ENCODE peak calls at places on chromosomes 6 and 20, in eight cellular contexts. A is effector memory CD4-positive, alpha-beta T cell; K is fibroblast of lung; Z is A549; H is epithelial cell of proximal tubule; D is CD8-positive, alpha-beta T cell; C is GM12865; Q is astrocyte of the cerebellum. B is an unnamed sample.

GRCh38 chr20:50385733-50386640 is 124.2 kb upstream of the PTPN1 start:
- DNase-seq in A (peak), K (peak), Z (no peak), H (no peak), D (peak), C (peak), Q (no peak), B (no peak)

GRCh38 chr6:122246906-122247658 is 152.4 kb upstream of the HSF2 start:
- DNase-seq in A (no peak), K (no peak), Z (no peak), H (no peak), D (no peak), C (no peak), Q (no peak), B (no peak)

GRCh38 chr6:15739353-15739752 is 76.5 kb upstream of the DTNBP1 start:
- DNase-seq in A (no peak), K (no peak), Z (no peak), H (no peak), D (no peak), C (no peak), Q (no peak), B (no peak)

GRCh38 chr6:148629197-148629909 is 117.5 kb upstream of the UST start:
- DNase-seq in A (no peak), K (peak), Z (no peak), H (no peak), D (no peak), C (no peak), Q (no peak), B (no peak)

GRCh38 chr20:50115591-50116367 is 2.8 kb upstream of the UBE2V1 start:
- DNase-seq in A (peak), K (peak), Z (peak), H (no peak), D (peak), C (peak), Q (peak), B (peak)

GRCh38 chr6:94270040-94270689 is 850.8 kb upstream of the EPHA7 start:
- DNase-seq in A (no peak), K (no peak), Z (no peak), H (no peak), D (no peak), C (no peak), Q (no peak), B (no peak)

GRCh38 chr6:13413906-13414555 is 73.4 kb downstream of the GFOD1 start:
- DNase-seq in A (no peak), K (peak), Z (no peak), H (no peak), D (no peak), C (no peak), Q (no peak), B (no peak)

GRCh38 chr6:169854083-169854725 is 102.8 kb downstream of the ERMARD start:
- DNase-seq in A (no peak), K (no peak), Z (no peak), H (no peak), D (no peak), C (no peak), Q (no peak), B (no peak)

GRCh38 chr6:31186052-31186734 is 15.7 kb upstream of the POU5F1 start:
- DNase-seq in A (no peak), K (no peak), Z (peak), H (peak), D (no peak), C (peak), Q (no peak), B (no peak)

GRCh38 chr20:924639-925038 is 8.5 kb upstream of the ANGPT4 start:
- DNase-seq in A (no peak), K (no peak), Z (peak), H (no peak), D (no peak), C (no peak), Q (no peak), B (no peak)

GRCh38 chr20:37389844-37390275 is 43.9 kb downstream of the SRC start:
- DNase-seq in A (no peak), K (no peak), Z (peak), H (no peak), D (no peak), C (no peak), Q (no peak), B (no peak)

GRCh38 chr6:136550330-136551071 is at the start of gene MAP7:
- DNase-seq in A (peak), K (no peak), Z (peak), H (no peak), D (peak), C (peak), Q (no peak), B (no peak)

GRCh38 chr20:755931-756330 is 12.4 kb downstream of the SLC52A3 start:
- DNase-seq in A (no peak), K (no peak), Z (no peak), H (no peak), D (no peak), C (no peak), Q (no peak), B (no peak)

GRCh38 chr20:62815066-62815991 is 1.5 kb upstream of the COL9A3 start:
- DNase-seq in A (no peak), K (no peak), Z (no peak), H (no peak), D (no peak), C (no peak), Q (no peak), B (no peak)

GRCh38 chr6:18264338-18265098 is at the start of gene DEK:
- DNase-seq in A (peak), K (peak), Z (peak), H (no peak), D (peak), C (peak), Q (peak), B (no peak)

GRCh38 chr6:35213824-35214756 is at the start of gene SCUBE3:
- DNase-seq in A (no peak), K (peak), Z (no peak), H (no peak), D (no peak), C (peak), Q (no peak), B (no peak)

GRCh38 chr20:44231713-44232468 is 15.2 kb upstream of the GDAP1L1 start:
- DNase-seq in A (no peak), K (no peak), Z (peak), H (no peak), D (no peak), C (no peak), Q (no peak), B (no peak)

GRCh38 chr6:150273457-150274309 is 95.1 kb upstream of the IYD start:
- DNase-seq in A (no peak), K (no peak), Z (no peak), H (no peak), D (no peak), C (peak), Q (peak), B (no peak)

GRCh38 chr6:32131439-32131948 is 1.4 kb upstream of the FKBPL start:
- DNase-seq in A (no peak), K (no peak), Z (no peak), H (no peak), D (no peak), C (no peak), Q (no peak), B (no peak)

GRCh38 chr6:100296810-100297544 is 167.7 kb downstream of the SIM1 start:
- DNase-seq in A (no peak), K (peak), Z (peak), H (peak), D (no peak), C (no peak), Q (peak), B (no peak)

GRCh38 chr20:62990306-62990825 is 16.4 kb downstream of the BHLHE23 start:
- DNase-seq in A (no peak), K (no peak), Z (no peak), H (no peak), D (no peak), C (no peak), Q (no peak), B (no peak)

GRCh38 chr20:32130965-32131364 is 21.5 kb downstream of the TM9SF4 start:
- DNase-seq in A (no peak), K (no peak), Z (no peak), H (no peak), D (no peak), C (no peak), Q (no peak), B (no peak)

GRCh38 chr20:55977723-55978481 is 27.4 kb downstream of the CBLN4 start:
- DNase-seq in A (no peak), K (no peak), Z (no peak), H (no peak), D (no peak), C (no peak), Q (no peak), B (no peak)

GRCh38 chr20:2816030-2816582 is at the start of gene TMEM239:
- DNase-seq in A (no peak), K (no peak), Z (no peak), H (no peak), D (peak), C (no peak), Q (no peak), B (no peak)

GRCh38 chr20:37849169-37849568 is 53.8 kb upstream of the VSTM2L start:
- DNase-seq in A (no peak), K (no peak), Z (no peak), H (no peak), D (no peak), C (no peak), Q (no peak), B (no peak)

GRCh38 chr6:108251252-108251651 is 9.6 kb downstream of the SNX3 start:
- DNase-seq in A (no peak), K (no peak), Z (no peak), H (no peak), D (no peak), C (no peak), Q (no peak), B (no peak)

GRCh38 chr6:36580184-36580526 is 14.0 kb upstream of the SRSF3 start:
- DNase-seq in A (no peak), K (no peak), Z (no peak), H (no peak), D (no peak), C (no peak), Q (no peak), B (no peak)
- H3K4me3 ChIP-seq in A (no peak), K (no peak), Z (no peak), H (no peak), D (no peak), C (no peak), Q (no peak), B (no peak)

GRCh38 chr20:8657664-8658063 is 411.2 kb upstream of the PLCB4 start:
- DNase-seq in A (no peak), K (no peak), Z (no peak), H (no peak), D (no peak), C (no peak), Q (no peak), B (no peak)

GRCh38 chr20:8647868-8648495 is 420.9 kb upstream of the PLCB4 start:
- DNase-seq in A (no peak), K (no peak), Z (no peak), H (no peak), D (no peak), C (no peak), Q (no peak), B (no peak)

GRCh38 chr20:8654486-8654885 is 414.4 kb upstream of the PLCB4 start:
- DNase-seq in A (no peak), K (no peak), Z (no peak), H (no peak), D (no peak), C (no peak), Q (no peak), B (no peak)

GRCh38 chr20:8656335-8656734 is 412.6 kb upstream of the PLCB4 start:
- DNase-seq in A (no peak), K (no peak), Z (peak), H (no peak), D (no peak), C (no peak), Q (no peak), B (no peak)

DNA sequence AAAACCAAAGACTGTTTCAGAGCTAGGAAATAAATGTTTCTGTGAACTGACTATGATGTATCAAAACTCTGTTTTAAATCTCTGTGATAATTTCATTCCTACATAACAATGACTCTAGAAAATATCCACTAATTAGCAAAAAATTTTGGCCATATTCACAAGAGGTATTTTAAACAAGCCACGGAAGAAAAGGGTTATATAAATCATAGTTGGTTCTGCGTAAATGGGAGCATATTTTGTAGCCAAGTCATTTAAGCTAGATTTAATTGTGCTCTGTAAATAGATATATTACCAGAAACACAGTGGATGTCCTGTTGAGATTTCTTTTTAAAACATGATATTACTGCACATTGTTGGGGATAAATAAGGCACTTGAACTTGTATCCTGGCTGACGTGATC is 416.5 kb upstream of the PLCB4 start:
- DNase-seq in A (no peak), K (no peak), Z (no peak), H (no peak), D (no peak), C (no peak), Q (no peak), B (no peak)
- H3K4me3 ChIP-seq in A (no peak), K (no peak), Z (no peak), H (no peak), D (no peak), C (no peak), Q (no peak), B (no peak)

DNA sequence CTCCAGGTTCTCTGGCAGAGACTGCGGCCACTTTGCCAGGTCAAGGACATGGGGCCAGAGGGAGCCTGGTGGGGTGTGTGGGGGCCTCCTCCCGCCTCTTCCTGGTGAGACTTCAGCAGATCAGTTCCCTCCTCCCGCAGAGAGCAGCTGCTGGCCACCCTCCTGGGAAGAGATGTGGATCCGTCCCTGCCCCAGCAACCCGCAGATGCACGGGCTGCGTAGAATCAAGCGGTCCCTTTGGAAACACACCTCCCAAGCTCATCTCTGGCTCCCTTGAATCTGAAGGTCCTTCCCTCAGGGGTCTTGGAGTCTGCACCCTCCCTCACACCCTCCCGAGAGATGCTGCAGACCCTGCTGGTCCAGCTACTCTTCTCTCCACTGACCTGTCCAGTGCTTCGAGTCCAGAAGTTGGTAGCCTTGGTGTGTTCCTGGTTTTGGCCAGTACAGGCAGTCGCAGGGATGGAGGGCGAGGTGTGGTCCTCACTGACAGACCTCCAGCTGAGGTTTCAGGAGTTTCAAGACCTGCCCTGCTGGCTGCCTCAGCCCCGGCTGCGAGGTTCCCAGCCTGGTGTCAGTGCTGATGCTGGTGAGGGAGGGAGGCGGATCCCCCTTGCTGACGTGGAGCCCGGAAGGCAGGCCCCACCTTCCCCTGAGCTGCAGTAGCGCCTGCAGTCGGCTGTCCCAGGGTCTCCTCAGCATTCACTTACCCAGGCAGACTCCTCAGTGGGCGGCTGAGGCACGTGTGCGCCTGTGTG is at the start of gene NPBWR2:
- DNase-seq in A (no peak), K (no peak), Z (no peak), H (no peak), D (peak), C (no peak), Q (no peak), B (no peak)
- H3K4me3 ChIP-seq in A (no peak), K (no peak), Z (no peak), H (no peak), D (no peak), C (no peak), Q (no peak), B (no peak)

GRCh38 chr6:125546827-125547226 is 202.6 kb upstream of the HEY2 start:
- DNase-seq in A (no peak), K (peak), Z (peak), H (no peak), D (no peak), C (no peak), Q (peak), B (no peak)
- H3K4me3 ChIP-seq in A (no peak), K (no peak), Z (no peak), H (no peak), D (no peak), C (no peak), Q (no peak), B (no peak)

DNA sequence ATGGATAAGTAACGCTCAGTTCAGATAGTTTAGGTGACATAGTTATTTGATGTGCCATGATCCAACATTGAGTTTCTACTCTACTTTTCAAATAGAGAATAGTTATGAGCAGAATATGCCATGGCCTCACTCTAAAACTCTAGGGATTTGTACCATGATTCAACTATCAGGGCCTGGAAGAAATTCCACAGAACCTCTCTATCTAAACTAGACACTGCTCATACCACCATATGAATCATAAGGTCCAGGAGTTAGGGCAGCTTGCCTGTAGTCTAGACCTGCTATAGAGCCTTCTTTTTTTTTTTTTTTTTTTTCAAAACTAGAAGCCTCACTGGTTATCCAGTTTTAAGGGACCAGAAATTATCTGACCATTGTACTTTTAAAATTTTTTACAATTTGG is 571.8 kb upstream of the IMPG1 start:
- DNase-seq in A (no peak), K (no peak), Z (no peak), H (no peak), D (no peak), C (no peak), Q (no peak), B (no peak)
- H3K4me3 ChIP-seq in A (no peak), K (no peak), Z (no peak), H (no peak), D (no peak), C (no peak), Q (no peak), B (no peak)

GRCh38 chr20:15902493-15902892 is 670.8 kb downstream of the KIF16B start:
- DNase-seq in A (no peak), K (no peak), Z (peak), H (no peak), D (no peak), C (peak), Q (no peak), B (no peak)

GRCh38 chr20:15895560-15896084 is 677.6 kb downstream of the KIF16B start:
- DNase-seq in A (no peak), K (no peak), Z (no peak), H (no peak), D (no peak), C (peak), Q (no peak), B (no peak)

GRCh38 chr20:15899972-15900371 is 673.3 kb downstream of the KIF16B start:
- DNase-seq in A (no peak), K (no peak), Z (no peak), H (no peak), D (no peak), C (no peak), Q (no peak), B (no peak)

GRCh38 chr20:15905661-15906060 is 667.6 kb downstream of the KIF16B start:
- DNase-seq in A (no peak), K (no peak), Z (no peak), H (no peak), D (no peak), C (no peak), Q (no peak), B (no peak)

GRCh38 chr20:15900443-15900842 is 672.8 kb downstream of the KIF16B start:
- DNase-seq in A (no peak), K (no peak), Z (no peak), H (no peak), D (no peak), C (no peak), Q (peak), B (no peak)
- H3K4me3 ChIP-seq in A (no peak), K (no peak), Z (no peak), H (no peak), D (no peak), C (no peak), Q (no peak), B (no peak)

B was measured in keratinocyte.